ENCODE peak calls at places on chromosomes 7 and 10, in five cellular contexts. F, B, P, U and T are unnamed samples.

GRCh38 chr7:128919241-128919640 is 8.7 kb upstream of the KCP start:
- DNase-seq in B (no peak), F (no peak), U (no peak), P (no peak), T (no peak)

GRCh38 chr10:124210263-124210662 is 116.9 kb upstream of the CHST15 start:
- DNase-seq in U (no peak), B (peak), P (no peak), F (no peak), T (no peak)

GRCh38 chr7:36232971-36233550 is 80.0 kb downstream of the EEPD1 start:
- DNase-seq in B (no peak), U (no peak), F (no peak), P (no peak), T (no peak)

GRCh38 chr10:12806228-12807095 is 195.1 kb downstream of the CCDC3 start:
- DNase-seq in B (no peak), U (no peak), P (no peak), F (no peak), T (no peak)

GRCh38 chr10:76711374-76711997 is 926.1 kb downstream of the KCNMA1 start:
- DNase-seq in P (peak), F (no peak), B (no peak), U (no peak), T (no peak)

GRCh38 chr10:48804740-48805182 is 120.1 kb downstream of the WDFY4 start:
- DNase-seq in U (no peak), P (no peak), F (no peak), B (peak), T (no peak)

GRCh38 chr10:8331387-8331786 is 276.9 kb downstream of the GATA3 start:
- DNase-seq in B (no peak), F (no peak), P (no peak), U (no peak), T (no peak)

GRCh38 chr10:96708456-96708855 is 11.9 kb downstream of the PIK3AP1 start:
- DNase-seq in F (no peak), P (no peak), B (peak), U (no peak), T (no peak)

GRCh38 chr7:30902466-30902865 is 9.2 kb upstream of the AQP1 start:
- DNase-seq in F (no peak), U (peak), P (no peak), B (no peak), T (no peak)